ENCODE peak calls at places on chromosomes 6 and 20, in seven cellular contexts. F, V, D, Y, M, E and I are unnamed samples.

GRCh38 chr6:36897629-36898028 is 11.9 kb downstream of the C6orf89 start:
- DNase-seq in F (no peak), V (no peak), D (no peak), Y (peak), M (no peak), E (no peak), I (no peak)

GRCh38 chr6:32298632-32299336 is 72.9 kb downstream of the TSBP1 start:
- DNase-seq in F (no peak), V (no peak), D (no peak), Y (no peak), M (no peak), E (no peak), I (no peak)

GRCh38 chr6:16436550-16436949 is 198.2 kb downstream of the GMPR start:
- DNase-seq in F (no peak), V (no peak), D (no peak), Y (no peak), M (no peak), E (peak), I (no peak)

GRCh38 chr20:2521369-2522305 is 12.9 kb upstream of the ZNF343 start:
- DNase-seq in F (peak), V (peak), D (peak), Y (peak), M (peak), E (peak), I (no peak)

GRCh38 chr6:108518714-108519576 is 41.8 kb upstream of the FOXO3 start:
- DNase-seq in F (peak), V (no peak), D (no peak), Y (peak), M (no peak), E (no peak), I (peak)

GRCh38 chr6:47495954-47496545 is 18.5 kb downstream of the CD2AP start:
- DNase-seq in F (no peak), V (no peak), D (no peak), Y (no peak), M (no peak), E (no peak), I (no peak)

GRCh38 chr20:17939622-17940446 is 28.8 kb downstream of the SNX5 start:
- DNase-seq in F (no peak), V (no peak), D (no peak), Y (peak), M (no peak), E (no peak), I (no peak)

GRCh38 chr6:34496103-34496685 is 30.3 kb downstream of the PACSIN1 start:
- DNase-seq in F (no peak), V (no peak), D (no peak), Y (no peak), M (no peak), E (no peak), I (no peak)

GRCh38 chr20:36601546-36601945 is 4.0 kb upstream of the RAB5IF start:
- DNase-seq in F (no peak), V (no peak), D (no peak), Y (no peak), M (no peak), E (no peak), I (no peak)

GRCh38 chr6:150687508-150687907 is 87.8 kb downstream of the PLEKHG1 start:
- DNase-seq in F (peak), V (no peak), D (no peak), Y (no peak), M (no peak), E (no peak), I (no peak)

GRCh38 chr6:46219661-46220060 is 48.9 kb upstream of the ENPP5 start:
- DNase-seq in F (no peak), V (no peak), D (no peak), Y (no peak), M (no peak), E (no peak), I (no peak)

GRCh38 chr6:149060300-149060984 is 257.1 kb upstream of the TAB2 start:
- DNase-seq in F (no peak), V (no peak), D (no peak), Y (no peak), M (no peak), E (peak), I (no peak)

GRCh38 chr6:138736640-138737039 is 36.9 kb upstream of the CCDC28A start:
- DNase-seq in F (no peak), V (no peak), D (no peak), Y (no peak), M (no peak), E (no peak), I (no peak)

GRCh38 chr20:53706511-53707031 is 112.9 kb upstream of the ZNF217 start:
- DNase-seq in F (no peak), V (no peak), D (no peak), Y (no peak), M (no peak), E (no peak), I (no peak)

GRCh38 chr6:53894086-53894485 is 99.3 kb downstream of the LRRC1 start:
- DNase-seq in F (no peak), V (peak), D (no peak), Y (no peak), M (no peak), E (no peak), I (no peak)

GRCh38 chr20:57211949-57212889 is 54.2 kb downstream of the BMP7 start:
- DNase-seq in F (no peak), V (peak), D (peak), Y (peak), M (peak), E (no peak), I (no peak)

GRCh38 chr6:42938987-42939809 is 9.9 kb downstream of the CNPY3 start:
- DNase-seq in F (no peak), V (no peak), D (no peak), Y (peak), M (no peak), E (no peak), I (no peak)

GRCh38 chr6:82909551-82909950 is 156.1 kb downstream of the UBE3D start:
- DNase-seq in F (no peak), V (no peak), D (no peak), Y (no peak), M (no peak), E (no peak), I (no peak)

GRCh38 chr20:60283281-60283680 is 325.1 kb downstream of the CDH26 start:
- DNase-seq in F (no peak), V (peak), D (no peak), Y (no peak), M (no peak), E (no peak), I (no peak)

GRCh38 chr6:28357036-28357435 is 7.3 kb downstream of the ZKSCAN3 start:
- DNase-seq in F (no peak), V (no peak), D (no peak), Y (no peak), M (no peak), E (no peak), I (no peak)

GRCh38 chr6:156065838-156066237 is 610.2 kb upstream of the NOX3 start:
- DNase-seq in F (no peak), V (no peak), D (no peak), Y (no peak), M (no peak), E (no peak), I (no peak)

GRCh38 chr6:56890066-56890465 is 64.8 kb upstream of the BEND6 start:
- DNase-seq in F (no peak), V (no peak), D (no peak), Y (no peak), M (no peak), E (no peak), I (no peak)

GRCh38 chr6:157236040-157236725 is 87.1 kb downstream of the TMEM242 start:
- DNase-seq in F (no peak), V (no peak), D (no peak), Y (no peak), M (peak), E (no peak), I (no peak)

GRCh38 chr20:38545771-38546170 is 35.2 kb upstream of the ADIG start:
- DNase-seq in F (no peak), V (no peak), D (no peak), Y (no peak), M (no peak), E (no peak), I (no peak)

GRCh38 chr6:90294989-90295853 is 1.4 kb downstream of the BACH2 start:
- DNase-seq in F (peak), V (peak), D (peak), Y (no peak), M (peak), E (peak), I (no peak)

GRCh38 chr6:119467478-119468081 is 118.0 kb upstream of the MAN1A1 start:
- DNase-seq in F (no peak), V (no peak), D (no peak), Y (no peak), M (no peak), E (no peak), I (no peak)

GRCh38 chr6:11277275-11278206 is 45.1 kb upstream of the NEDD9 start:
- DNase-seq in F (peak), V (no peak), D (no peak), Y (peak), M (no peak), E (no peak), I (peak)

GRCh38 chr6:14321992-14322772 is 204.6 kb downstream of the CD83 start:
- DNase-seq in F (no peak), V (peak), D (no peak), Y (peak), M (no peak), E (no peak), I (no peak)